ENCODE peak calls at places on chromosomes 6 and 20, in four cellular contexts. P is mucosa of descending colon, Q is esophagus squamous epithelium, Z is choroid plexus epithelial cell. U is an unnamed sample.

GRCh38 chr20:49281059-49281912 is 3.4 kb upstream of the ZNFX1 start:
- DNase-seq in P (no peak), Q (no peak), Z (peak), U (peak)

GRCh38 chr20:54622338-54623280 is 147.2 kb downstream of the DOK5 start:
- DNase-seq in P (no peak), Q (no peak), Z (no peak), U (no peak)

GRCh38 chr6:149855040-149855654 is 9.0 kb downstream of the LRP11 start:
- DNase-seq in P (no peak), Q (no peak), Z (peak), U (peak)

GRCh38 chr6:111846061-111846460 is 27.2 kb downstream of the FYN start:
- DNase-seq in P (no peak), Q (no peak), Z (no peak), U (no peak)

GRCh38 chr6:138093632-138094031 is 13.6 kb downstream of the PERP start:
- DNase-seq in P (no peak), Q (no peak), Z (no peak), U (no peak)

GRCh38 chr20:63099426-63100267 is 92.9 kb upstream of the BHLHE23 start:
- DNase-seq in P (no peak), Q (no peak), Z (no peak), U (no peak)

GRCh38 chr20:7617797-7618196 is 322.5 kb downstream of the HAO1 start:
- DNase-seq in P (no peak), Q (no peak), Z (no peak), U (no peak)

GRCh38 chr6:95364016-95364604 is 213.2 kb upstream of the MANEA start:
- DNase-seq in P (no peak), Q (no peak), Z (peak), U (peak)

GRCh38 chr6:43934803-43935602 is 165.0 kb downstream of the VEGFA start:
- DNase-seq in P (no peak), Q (no peak), Z (no peak), U (no peak)

GRCh38 chr6:26097268-26097875 is 10.1 kb downstream of the HFE start:
- DNase-seq in P (peak), Q (no peak), Z (peak), U (peak)

GRCh38 chr20:33515569-33516216 is 25.8 kb downstream of the CBFA2T2 start:
- DNase-seq in P (no peak), Q (no peak), Z (no peak), U (peak)

GRCh38 chr6:32933661-32934085 is 7.2 kb downstream of the HLA-DMB start:
- DNase-seq in P (peak), Q (no peak), Z (peak), U (peak)

GRCh38 chr6:89239338-89239737 is 22.2 kb upstream of the GABRR1 start:
- DNase-seq in P (peak), Q (no peak), Z (peak), U (peak)

GRCh38 chr20:32971703-32972161 is 32.5 kb downstream of the SUN5 start:
- DNase-seq in P (no peak), Q (no peak), Z (peak), U (no peak)

GRCh38 chr6:96345501-96345900 is 176.1 kb upstream of the UFL1 start:
- DNase-seq in P (no peak), Q (no peak), Z (no peak), U (no peak)

GRCh38 chr6:103002282-103002681 is 1608.8 kb downstream of the GRIK2 start:
- DNase-seq in P (no peak), Q (no peak), Z (no peak), U (peak)

GRCh38 chr20:36861625-36861874 is 14.4 kb upstream of the TLDC2 start:
- DNase-seq in P (no peak), Q (no peak), Z (no peak), U (no peak)

GRCh38 chr6:5108536-5108935 is 23.4 kb downstream of the PPP1R3G start:
- DNase-seq in P (no peak), Q (no peak), Z (no peak), U (no peak)

GRCh38 chr20:24863356-24863755 is 85.7 kb upstream of the CST7 start:
- DNase-seq in P (no peak), Q (no peak), Z (peak), U (peak)

GRCh38 chr6:33983109-33983475 is 162.8 kb downstream of the GRM4 start:
- DNase-seq in P (peak), Q (no peak), Z (peak), U (peak)

GRCh38 chr6:87346700-87347099 is 2.1 kb downstream of the C6orf163 start:
- DNase-seq in P (no peak), Q (no peak), Z (no peak), U (no peak)

GRCh38 chr6:146028250-146028789 is 542 bp upstream of the GRM1 start:
- DNase-seq in P (peak), Q (no peak), Z (peak), U (peak)

GRCh38 chr6:12335131-12335527 is 45.0 kb downstream of the EDN1 start:
- DNase-seq in P (no peak), Q (no peak), Z (no peak), U (no peak)

GRCh38 chr20:22525069-22525820 is 59.1 kb downstream of the FOXA2 start:
- DNase-seq in P (no peak), Q (no peak), Z (no peak), U (no peak)

GRCh38 chr6:73985891-73986290 is 289.9 kb downstream of the CD109 start:
- DNase-seq in P (no peak), Q (no peak), Z (peak), U (peak)

GRCh38 chr6:79810153-79810806 is 137.1 kb downstream of the ELOVL4 start:
- DNase-seq in P (no peak), Q (no peak), Z (peak), U (no peak)

GRCh38 chr6:146850238-146850896 is 251.6 kb downstream of the ADGB start:
- DNase-seq in P (no peak), Q (no peak), Z (peak), U (peak)

GRCh38 chr6:70073637-70074036 is 207.3 kb downstream of the COL19A1 start:
- DNase-seq in P (no peak), Q (no peak), Z (no peak), U (no peak)

GRCh38 chr6:108671175-108671574 is 110.5 kb downstream of the FOXO3 start:
- DNase-seq in P (no peak), Q (no peak), Z (no peak), U (no peak)

GRCh38 chr6:168228676-168229367 is 90.8 kb downstream of the DACT2 start:
- DNase-seq in P (no peak), Q (no peak), Z (no peak), U (no peak)

GRCh38 chr6:8858854-8859257 is 423.5 kb upstream of the SLC35B3 start:
- DNase-seq in P (no peak), Q (no peak), Z (no peak), U (no peak)

GRCh38 chr6:14730654-14731053 is 515.2 kb upstream of the JARID2 start:
- DNase-seq in P (no peak), Q (no peak), Z (no peak), U (no peak)

GRCh38 chr6:121849477-121849876 is 414.0 kb downstream of the GJA1 start:
- DNase-seq in P (peak), Q (no peak), Z (peak), U (peak)

GRCh38 chr20:5949943-5950270 is 426 bp downstream of the TRMT6 start:
- DNase-seq in P (no peak), Q (no peak), Z (no peak), U (no peak)

GRCh38 chr20:4764805-4765204 is 43.1 kb downstream of the PRND start:
- DNase-seq in P (no peak), Q (no peak), Z (no peak), U (no peak)

DNA sequence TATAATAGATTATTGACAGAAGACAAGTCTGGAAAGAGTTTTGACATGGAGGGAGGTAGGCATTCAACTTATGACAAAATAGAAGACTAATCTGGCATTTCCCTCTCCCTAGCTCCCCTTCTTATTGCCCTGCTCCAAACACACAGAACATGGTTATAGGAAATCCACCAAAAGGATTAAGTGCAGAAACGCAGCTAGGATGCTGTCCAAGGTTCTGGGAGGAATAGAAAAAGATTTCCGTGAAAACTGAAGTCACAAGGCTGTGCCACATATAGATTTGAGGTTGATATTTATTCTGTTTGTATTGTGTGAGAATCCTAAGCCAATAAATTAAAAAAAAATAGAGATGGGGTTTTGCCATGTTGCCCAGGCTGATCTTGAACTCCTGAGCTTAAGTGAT is 107.9 kb upstream of the MAP3K7 start:
- DNase-seq in P (no peak), Q (no peak), Z (no peak), U (no peak)
- TF ChIP-seq CTCF in P (no peak), Q (no peak), Z (no peak), U (no peak)

GRCh38 chr20:38151455-38151854 is 13.6 kb downstream of the TGM2 start:
- DNase-seq in P (no peak), Q (no peak), Z (no peak), U (no peak)

GRCh38 chr20:38153401-38153800 is 11.7 kb downstream of the TGM2 start:
- DNase-seq in P (no peak), Q (no peak), Z (no peak), U (no peak)

GRCh38 chr20:38153011-38153329 is 12.1 kb downstream of the TGM2 start:
- DNase-seq in P (no peak), Q (no peak), Z (no peak), U (peak)

GRCh38 chr20:38150595-38151170 is 14.4 kb downstream of the TGM2 start:
- DNase-seq in P (no peak), Q (no peak), Z (no peak), U (no peak)

DNA sequence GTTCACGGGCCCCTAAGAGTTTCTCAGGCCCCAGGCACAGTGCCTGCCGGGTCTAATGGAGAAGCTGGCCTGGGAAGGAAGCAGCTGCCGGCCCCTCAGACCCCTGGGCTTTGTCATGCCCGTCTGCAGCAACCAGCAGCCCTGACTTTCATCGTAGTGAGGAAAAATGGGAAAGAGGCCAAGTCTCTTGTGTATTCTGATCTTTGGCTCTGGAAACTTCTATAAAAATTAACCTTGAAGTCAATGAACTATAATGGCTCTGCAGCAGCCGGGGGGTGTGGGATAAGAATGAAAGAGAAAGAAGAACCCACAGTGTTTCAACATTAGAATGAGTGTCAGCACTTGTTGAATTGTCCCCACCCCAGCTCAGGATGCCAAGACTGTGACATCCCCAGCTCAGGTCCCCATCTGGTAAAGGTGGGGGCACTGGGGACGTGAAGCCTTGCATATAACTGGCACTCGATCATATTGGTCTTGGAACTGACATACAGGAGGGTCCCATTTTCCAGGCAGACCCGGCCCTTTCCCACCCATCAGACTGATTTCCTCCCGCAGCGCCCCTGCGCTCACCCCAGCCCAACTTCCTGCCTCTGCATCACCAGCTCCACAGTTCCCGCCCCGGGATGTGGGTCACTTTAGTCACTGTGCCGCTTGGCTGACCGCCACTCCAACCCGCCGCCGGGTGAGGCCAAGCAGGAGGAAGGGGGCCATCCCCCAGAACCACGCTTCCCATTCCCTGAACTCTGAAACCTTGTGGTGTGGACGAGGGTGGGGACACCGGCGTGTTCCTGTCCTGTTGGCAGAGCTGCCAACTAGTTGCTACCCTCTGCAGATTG is 12.7 kb downstream of the TGM2 start:
- DNase-seq in P (peak), Q (peak), Z (peak), U (peak)
- TF ChIP-seq CTCF in P (no peak), Q (no peak), Z (no peak), U (no peak)

GRCh38 chr6:30727920-30728605 is 7.9 kb downstream of the TUBB start:
- DNase-seq in P (no peak), Q (no peak), Z (peak), U (no peak)
- TF ChIP-seq CTCF in P (no peak), Q (no peak), Z (peak), U (no peak)

GRCh38 chr6:141199074-141199473 is 933.7 kb upstream of the GJE1 start:
- DNase-seq in P (no peak), Q (no peak), Z (peak), U (no peak)

DNA sequence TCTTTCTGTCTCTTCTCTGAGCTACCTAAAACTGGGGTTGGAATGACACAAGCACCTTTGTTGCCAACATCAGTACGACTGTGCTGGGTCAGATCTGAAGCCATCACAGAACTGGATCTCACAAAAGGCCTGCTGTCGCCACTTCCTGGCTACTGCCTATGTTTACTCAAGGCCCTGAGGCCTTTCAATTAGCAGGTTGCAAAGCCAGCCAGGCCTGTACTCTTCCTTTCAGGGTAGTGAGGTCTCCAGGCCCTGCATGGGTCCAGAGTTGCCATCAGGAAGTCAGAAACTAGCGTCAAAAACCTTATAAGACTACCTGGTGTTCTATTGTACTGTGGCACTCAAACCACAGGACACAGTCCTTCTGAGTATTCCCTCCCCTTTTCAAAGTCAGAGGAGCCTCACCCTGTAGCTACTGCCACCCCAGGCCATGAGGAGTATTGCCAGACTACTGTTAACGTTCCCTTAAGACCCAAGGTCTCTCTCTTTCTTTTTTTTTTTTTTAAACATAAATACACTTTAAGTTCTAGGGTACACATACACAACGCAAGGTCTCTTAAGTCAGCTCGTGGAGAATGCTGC is 937.4 kb upstream of the GJE1 start:
- DNase-seq in P (no peak), Q (no peak), Z (no peak), U (no peak)
- TF ChIP-seq CTCF in P (no peak), Q (no peak), Z (peak), U (no peak)

DNA sequence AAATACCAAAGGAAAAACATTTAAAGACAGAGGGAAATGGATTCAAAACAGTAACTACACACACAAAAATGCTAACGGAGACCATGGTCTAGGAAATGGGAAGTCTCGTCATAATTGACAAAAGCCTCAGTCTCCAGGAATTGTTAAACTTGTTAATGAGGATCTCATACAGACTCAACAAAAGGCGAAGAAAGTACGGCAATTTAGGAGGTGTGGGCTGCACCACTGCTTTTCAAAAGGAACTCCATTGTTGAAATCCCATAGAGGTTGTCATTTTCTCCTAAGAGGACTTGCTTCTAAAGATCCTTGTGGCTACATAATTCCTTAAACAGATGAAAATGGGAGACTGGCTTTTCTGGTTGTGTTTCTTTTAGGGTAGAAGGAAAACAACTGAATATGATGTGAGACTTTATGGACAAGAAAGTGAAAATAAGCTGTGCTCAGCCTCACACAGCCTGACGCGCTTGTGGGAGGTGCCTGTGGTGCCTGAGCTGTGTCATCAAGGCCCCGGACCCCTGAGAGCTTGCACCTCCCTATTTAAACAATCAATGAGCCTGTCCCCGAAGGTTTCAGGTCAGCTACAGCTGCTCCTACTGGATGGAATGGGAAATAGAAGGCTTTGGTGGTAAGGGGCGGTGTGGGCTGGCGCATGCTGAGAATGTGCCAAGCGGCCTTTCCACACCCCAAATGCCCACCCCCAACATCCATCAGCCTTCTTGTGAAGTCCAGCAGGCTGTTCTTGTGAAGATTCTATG is 2.5 kb upstream of the CLDN20 start:
- DNase-seq in P (no peak), Q (no peak), Z (no peak), U (no peak)
- TF ChIP-seq CTCF in P (no peak), Q (no peak), Z (peak), U (no peak)

GRCh38 chr6:20769651-20770050 is 235.4 kb downstream of the CDKAL1 start:
- DNase-seq in P (no peak), Q (no peak), Z (no peak), U (no peak)
- TF ChIP-seq CTCF in P (no peak), Q (no peak), Z (no peak), U (no peak)

GRCh38 chr20:46151936-46152335 is 33.8 kb downstream of the CD40 start:
- DNase-seq in P (peak), Q (no peak), Z (no peak), U (no peak)
- TF ChIP-seq CTCF in P (no peak), Q (no peak), Z (peak), U (peak)

U was measured in MCF 10A.